ENCODE peak calls at places on chromosomes 1 and 21, in eight cellular contexts. One of them, this sample, is unnamed. For H3K27me3, the result is how much of the 10 kb centered on the place peaks cover.

GRCh38 chr1:237677979-237678378 is 212.7 kb downstream of the ZP4 start:
- DNase-seq in left ventricle myocardium inferior: no peak
- DNase-seq in transverse colon: no peak
- DNase-seq in uterus: no peak
- DNase-seq in tibial artery: no peak
- DNase-seq in gastrocnemius medialis: no peak
- DNase-seq in CD4-positive, alpha-beta T cell: no peak
- DNase-seq in PC-3: peak
- DNase-seq in this sample: no peak

GRCh38 chr1:29180497-29181412 is 945 bp downstream of the SRSF4 start:
- DNase-seq in left ventricle myocardium inferior: no peak
- DNase-seq in transverse colon: no peak
- DNase-seq in uterus: no peak
- DNase-seq in tibial artery: peak
- DNase-seq in gastrocnemius medialis: no peak
- DNase-seq in CD4-positive, alpha-beta T cell: no peak
- DNase-seq in PC-3: peak
- DNase-seq in this sample: no peak

GRCh38 chr1:185284106-185284505 is 32.9 kb downstream of the IVNS1ABP start:
- DNase-seq in left ventricle myocardium inferior: no peak
- DNase-seq in transverse colon: no peak
- DNase-seq in uterus: no peak
- DNase-seq in tibial artery: no peak
- DNase-seq in gastrocnemius medialis: no peak
- DNase-seq in CD4-positive, alpha-beta T cell: no peak
- DNase-seq in PC-3: no peak
- DNase-seq in this sample: no peak

GRCh38 chr1:48803474-48803873 is 26.8 kb upstream of the BEND5 start:
- DNase-seq in left ventricle myocardium inferior: no peak
- DNase-seq in transverse colon: no peak
- DNase-seq in uterus: no peak
- DNase-seq in tibial artery: no peak
- DNase-seq in gastrocnemius medialis: no peak
- DNase-seq in CD4-positive, alpha-beta T cell: no peak
- DNase-seq in PC-3: no peak
- DNase-seq in this sample: no peak

GRCh38 chr1:35499230-35499629 is 58.0 kb downstream of the KIAA0319L start:
- DNase-seq in left ventricle myocardium inferior: no peak
- DNase-seq in transverse colon: no peak
- DNase-seq in uterus: no peak
- DNase-seq in tibial artery: no peak
- DNase-seq in gastrocnemius medialis: no peak
- DNase-seq in CD4-positive, alpha-beta T cell: no peak
- DNase-seq in PC-3: no peak
- DNase-seq in this sample: no peak

GRCh38 chr21:45427331-45428271 is 22.6 kb downstream of the COL18A1 start:
- DNase-seq in left ventricle myocardium inferior: peak
- DNase-seq in transverse colon: peak
- DNase-seq in uterus: peak
- DNase-seq in tibial artery: peak
- DNase-seq in gastrocnemius medialis: peak
- DNase-seq in CD4-positive, alpha-beta T cell: no peak
- DNase-seq in PC-3: peak
- DNase-seq in this sample: no peak

GRCh38 chr1:17392199-17392740 is 20.3 kb downstream of the PADI6 start:
- DNase-seq in left ventricle myocardium inferior: no peak
- DNase-seq in transverse colon: no peak
- DNase-seq in uterus: no peak
- DNase-seq in tibial artery: no peak
- DNase-seq in gastrocnemius medialis: no peak
- DNase-seq in CD4-positive, alpha-beta T cell: no peak
- DNase-seq in PC-3: no peak
- DNase-seq in this sample: no peak

GRCh38 chr1:184485731-184486723 is 99.2 kb downstream of the C1orf21 start:
- DNase-seq in left ventricle myocardium inferior: no peak
- DNase-seq in transverse colon: no peak
- DNase-seq in uterus: no peak
- DNase-seq in tibial artery: no peak
- DNase-seq in gastrocnemius medialis: no peak
- DNase-seq in CD4-positive, alpha-beta T cell: no peak
- DNase-seq in PC-3: peak
- DNase-seq in this sample: no peak

GRCh38 chr21:33401617-33401967 is 1.6 kb upstream of the IFNGR2 start:
- DNase-seq in left ventricle myocardium inferior: no peak
- DNase-seq in transverse colon: no peak
- DNase-seq in uterus: no peak
- DNase-seq in tibial artery: no peak
- DNase-seq in gastrocnemius medialis: no peak
- DNase-seq in CD4-positive, alpha-beta T cell: no peak
- DNase-seq in PC-3: peak
- DNase-seq in this sample: no peak

GRCh38 chr1:93844262-93845045 is 34.6 kb downstream of the DNTTIP2 start:
- DNase-seq in left ventricle myocardium inferior: no peak
- DNase-seq in transverse colon: peak
- DNase-seq in uterus: peak
- DNase-seq in tibial artery: peak
- DNase-seq in gastrocnemius medialis: peak
- DNase-seq in CD4-positive, alpha-beta T cell: no peak
- DNase-seq in PC-3: peak
- DNase-seq in this sample: no peak

GRCh38 chr1:65820983-65821382 is 28.3 kb downstream of the PDE4B start:
- DNase-seq in left ventricle myocardium inferior: no peak
- DNase-seq in transverse colon: no peak
- DNase-seq in uterus: no peak
- DNase-seq in tibial artery: no peak
- DNase-seq in gastrocnemius medialis: no peak
- DNase-seq in CD4-positive, alpha-beta T cell: no peak
- DNase-seq in PC-3: peak
- DNase-seq in this sample: no peak

GRCh38 chr21:31898898-31899630 is 26.2 kb downstream of the HUNK start:
- DNase-seq in left ventricle myocardium inferior: no peak
- DNase-seq in transverse colon: no peak
- DNase-seq in uterus: no peak
- DNase-seq in tibial artery: no peak
- DNase-seq in gastrocnemius medialis: no peak
- DNase-seq in CD4-positive, alpha-beta T cell: no peak
- DNase-seq in PC-3: no peak
- DNase-seq in this sample: no peak

GRCh38 chr1:71364236-71364635 is 283.4 kb upstream of the ZRANB2 start:
- DNase-seq in left ventricle myocardium inferior: no peak
- DNase-seq in transverse colon: no peak
- DNase-seq in uterus: no peak
- DNase-seq in tibial artery: no peak
- DNase-seq in gastrocnemius medialis: no peak
- DNase-seq in CD4-positive, alpha-beta T cell: no peak
- DNase-seq in PC-3: no peak
- DNase-seq in this sample: no peak

GRCh38 chr1:156608036-156608674 is 6.9 kb upstream of the GPATCH4 start:
- DNase-seq in left ventricle myocardium inferior: no peak
- DNase-seq in transverse colon: peak
- DNase-seq in uterus: peak
- DNase-seq in tibial artery: no peak
- DNase-seq in gastrocnemius medialis: peak
- DNase-seq in CD4-positive, alpha-beta T cell: peak
- DNase-seq in PC-3: peak
- DNase-seq in this sample: no peak

DNA sequence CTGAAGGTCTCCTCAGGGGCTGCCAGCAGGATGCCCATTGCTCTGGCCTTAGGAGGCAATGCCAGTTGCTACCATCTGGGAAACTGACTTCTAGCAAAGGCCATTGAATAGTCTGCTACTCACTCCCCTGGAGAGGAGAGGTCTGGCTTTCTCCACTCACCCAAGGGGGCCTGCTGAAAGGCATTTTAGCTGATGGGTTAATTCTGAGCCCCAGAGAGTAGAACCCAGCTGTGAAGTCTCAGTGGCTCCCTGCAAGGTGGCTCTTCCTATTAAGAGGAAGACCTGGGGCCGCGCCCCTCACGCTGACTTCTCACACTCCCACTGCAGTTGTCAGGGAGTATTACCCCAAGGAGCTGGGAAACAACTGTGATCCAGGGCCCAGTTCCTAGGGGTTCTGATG is 213.3 kb upstream of the GALNT2 start:
- DNase-seq in left ventricle myocardium inferior: no peak
- DNase-seq in transverse colon: no peak
- DNase-seq in uterus: no peak
- DNase-seq in tibial artery: no peak
- DNase-seq in gastrocnemius medialis: no peak
- DNase-seq in CD4-positive, alpha-beta T cell: no peak
- DNase-seq in PC-3: no peak
- DNase-seq in this sample: no peak
- TF ChIP-seq CTCF in left ventricle myocardium inferior: no peak
- TF ChIP-seq CTCF in transverse colon: no peak
- TF ChIP-seq CTCF in uterus: no peak
- TF ChIP-seq CTCF in tibial artery: no peak
- TF ChIP-seq CTCF in gastrocnemius medialis: no peak
- TF ChIP-seq CTCF in CD4-positive, alpha-beta T cell: no peak
- TF ChIP-seq CTCF in PC-3: no peak
- TF ChIP-seq CTCF in this sample: no peak

GRCh38 chr1:970242-970972 is 4.1 kb downstream of the PLEKHN1 start:
- DNase-seq in left ventricle myocardium inferior: no peak
- DNase-seq in transverse colon: no peak
- DNase-seq in uterus: no peak
- DNase-seq in tibial artery: no peak
- DNase-seq in gastrocnemius medialis: no peak
- DNase-seq in CD4-positive, alpha-beta T cell: no peak
- DNase-seq in PC-3: no peak
- DNase-seq in this sample: no peak

GRCh38 chr1:970973-971730 is 4.9 kb downstream of the PLEKHN1 start:
- DNase-seq in left ventricle myocardium inferior: no peak
- DNase-seq in transverse colon: no peak
- DNase-seq in uterus: no peak
- DNase-seq in tibial artery: no peak
- DNase-seq in gastrocnemius medialis: no peak
- DNase-seq in CD4-positive, alpha-beta T cell: no peak
- DNase-seq in PC-3: no peak
- DNase-seq in this sample: no peak

GRCh38 chr1:972726-973458 is 6.6 kb downstream of the PLEKHN1 start:
- DNase-seq in left ventricle myocardium inferior: no peak
- DNase-seq in transverse colon: no peak
- DNase-seq in uterus: no peak
- DNase-seq in tibial artery: no peak
- DNase-seq in gastrocnemius medialis: no peak
- DNase-seq in CD4-positive, alpha-beta T cell: no peak
- DNase-seq in PC-3: no peak
- DNase-seq in this sample: no peak

GRCh38 chr1:973459-974292 is 7.4 kb downstream of the PLEKHN1 start:
- DNase-seq in left ventricle myocardium inferior: no peak
- DNase-seq in transverse colon: no peak
- DNase-seq in uterus: no peak
- DNase-seq in tibial artery: no peak
- DNase-seq in gastrocnemius medialis: no peak
- DNase-seq in CD4-positive, alpha-beta T cell: no peak
- DNase-seq in PC-3: no peak
- DNase-seq in this sample: no peak

DNA sequence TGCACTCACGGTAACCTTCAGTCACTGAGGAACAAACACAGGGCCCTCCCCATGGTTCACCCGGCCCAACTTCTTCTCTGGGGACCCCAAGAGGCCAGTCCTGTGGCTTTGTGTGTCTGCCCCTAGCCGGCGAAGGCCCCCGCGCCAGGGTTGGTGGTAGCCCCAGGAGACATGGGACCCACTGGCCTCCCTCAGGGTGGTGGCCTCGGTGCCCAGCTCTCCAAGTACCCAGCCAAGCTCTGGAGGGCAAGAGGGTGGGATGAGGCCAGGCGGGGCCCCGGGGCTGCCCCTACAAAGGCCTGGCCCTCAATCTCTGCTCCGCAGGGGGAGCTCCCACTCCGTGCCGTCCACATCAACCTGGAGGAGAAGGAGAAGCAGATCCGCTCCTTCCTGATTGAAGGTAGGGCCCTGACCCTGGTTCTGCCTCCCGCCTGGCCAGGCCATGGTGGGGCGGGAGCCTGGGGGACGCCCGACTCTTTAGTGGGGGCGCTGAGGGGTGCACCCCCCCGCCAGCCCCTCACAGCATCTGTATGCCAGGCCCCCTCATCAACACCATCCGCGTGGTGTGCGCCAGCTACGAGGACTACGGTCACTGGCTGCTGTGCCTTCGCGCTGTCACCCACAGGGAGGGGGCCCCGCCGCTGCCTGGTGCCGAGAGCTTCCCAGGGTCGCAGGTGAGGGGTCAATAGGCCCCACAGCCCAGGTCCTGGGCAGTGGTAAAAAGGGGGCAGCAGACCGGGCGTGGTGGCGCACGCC is 5.6 kb downstream of the PLEKHN1 start:
- DNase-seq in left ventricle myocardium inferior: no peak
- DNase-seq in transverse colon: no peak
- DNase-seq in uterus: no peak
- DNase-seq in tibial artery: no peak
- DNase-seq in gastrocnemius medialis: no peak
- DNase-seq in CD4-positive, alpha-beta T cell: no peak
- DNase-seq in PC-3: no peak
- DNase-seq in this sample: no peak
- H3K27me3 ChIP-seq in left ventricle myocardium inferior: half or more
- H3K27me3 ChIP-seq in transverse colon: half or more
- H3K27me3 ChIP-seq in uterus: under half
- H3K27me3 ChIP-seq in tibial artery: half or more
- H3K27me3 ChIP-seq in gastrocnemius medialis: under half
- H3K27me3 ChIP-seq in CD4-positive, alpha-beta T cell: under half
- H3K27me3 ChIP-seq in PC-3: under half
- H3K27me3 ChIP-seq in this sample: under half

DNA sequence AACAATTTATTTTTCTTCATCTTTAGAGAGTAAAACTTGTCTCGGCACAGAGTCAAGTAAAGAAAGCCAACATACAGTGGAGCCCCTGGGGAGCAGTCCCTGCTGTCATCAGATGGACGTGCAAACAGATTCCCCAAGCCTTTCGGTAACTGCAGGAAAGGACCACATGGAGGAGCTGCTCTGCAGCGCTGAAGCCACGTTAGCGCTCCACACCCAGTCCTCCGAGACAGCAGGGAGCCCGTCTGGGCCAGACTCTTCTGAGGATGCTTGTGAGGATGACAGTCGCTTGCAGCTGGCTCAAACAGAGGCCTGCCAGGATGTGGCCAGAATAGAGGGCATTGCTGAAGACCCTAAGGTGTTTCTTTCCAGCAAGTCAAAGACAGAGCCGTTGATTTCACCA is 77.1 kb upstream of the SCCPDH start:
- DNase-seq in left ventricle myocardium inferior: peak
- DNase-seq in transverse colon: peak
- DNase-seq in uterus: peak
- DNase-seq in tibial artery: peak
- DNase-seq in gastrocnemius medialis: peak
- DNase-seq in CD4-positive, alpha-beta T cell: no peak
- DNase-seq in PC-3: no peak
- DNase-seq in this sample: no peak
- TF ChIP-seq CTCF in left ventricle myocardium inferior: peak
- TF ChIP-seq CTCF in transverse colon: peak
- TF ChIP-seq CTCF in uterus: peak
- TF ChIP-seq CTCF in tibial artery: peak
- TF ChIP-seq CTCF in gastrocnemius medialis: peak
- TF ChIP-seq CTCF in CD4-positive, alpha-beta T cell: no peak
- TF ChIP-seq CTCF in PC-3: peak
- TF ChIP-seq CTCF in this sample: no peak

DNA sequence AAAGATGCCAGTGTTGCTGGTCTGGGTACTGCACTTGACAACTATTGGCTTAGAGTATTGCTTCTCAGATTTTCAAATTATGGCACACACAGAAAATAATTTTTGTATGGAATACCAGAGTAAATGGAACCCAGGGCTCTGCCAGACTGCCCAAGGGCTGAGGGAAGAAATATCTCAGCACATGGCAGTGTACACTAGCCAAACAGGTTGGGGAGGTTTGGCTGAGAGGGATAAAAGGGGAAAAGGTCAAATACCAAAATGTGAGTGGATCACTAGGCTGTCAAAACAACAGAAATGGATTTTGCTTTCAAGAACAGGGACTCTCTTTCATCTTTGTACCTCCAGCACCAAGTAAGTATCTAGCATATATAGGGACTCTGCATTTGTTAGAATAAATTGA is 3.0 kb upstream of the RGS8 start:
- DNase-seq in left ventricle myocardium inferior: no peak
- DNase-seq in transverse colon: no peak
- DNase-seq in uterus: no peak
- DNase-seq in tibial artery: no peak
- DNase-seq in gastrocnemius medialis: no peak
- DNase-seq in CD4-positive, alpha-beta T cell: no peak
- DNase-seq in PC-3: peak
- DNase-seq in this sample: no peak
- H3K27me3 ChIP-seq in left ventricle myocardium inferior: under half
- H3K27me3 ChIP-seq in transverse colon: under half
- H3K27me3 ChIP-seq in uterus: under half
- H3K27me3 ChIP-seq in tibial artery: under half
- H3K27me3 ChIP-seq in gastrocnemius medialis: under half
- H3K27me3 ChIP-seq in CD4-positive, alpha-beta T cell: under half
- H3K27me3 ChIP-seq in PC-3: under half
- H3K27me3 ChIP-seq in this sample: under half

This sample was measured in esophagus squamous epithelium.